ENCODE peak calls at places on chromosomes 7 and 10, in six cellular contexts. One of them, this sample, is unnamed.
A peak's percentile ranks its signal among the peaks of the same experiment; 100 is the strongest.

GRCh38 chr7:38027884-38028455 is 107.5 kb downstream of the EPDR1 start:
- DNase-seq in trophoblast cell: no peak
- DNase-seq in IMR-90: no peak
- DNase-seq in neuronal stem cell: no peak
- DNase-seq in H9: no peak
- DNase-seq in H1: no peak
- DNase-seq in this sample: no peak

GRCh38 chr10:24339387-24339786 is 130.4 kb downstream of the KIAA1217 start:
- DNase-seq in trophoblast cell: no peak
- DNase-seq in IMR-90: no peak
- DNase-seq in neuronal stem cell: no peak
- DNase-seq in H9: no peak
- DNase-seq in H1: no peak
- DNase-seq in this sample: no peak

GRCh38 chr7:36651404-36651803 is 72.9 kb downstream of the AOAH start:
- DNase-seq in trophoblast cell: no peak
- DNase-seq in IMR-90: peak; percentile 84
- DNase-seq in neuronal stem cell: no peak
- DNase-seq in H9: no peak
- DNase-seq in H1: no peak
- DNase-seq in this sample: peak; percentile 21

GRCh38 chr7:95718556-95719410 is 53.6 kb upstream of the DYNC1I1 start:
- DNase-seq in trophoblast cell: peak; percentile 36
- DNase-seq in IMR-90: peak; percentile 6
- DNase-seq in neuronal stem cell: no peak
- DNase-seq in H9: no peak
- DNase-seq in H1: no peak
- DNase-seq in this sample: peak; percentile 38

GRCh38 chr10:108360187-108360586 is 1195.7 kb upstream of the SORCS1 start:
- DNase-seq in trophoblast cell: no peak
- DNase-seq in IMR-90: peak; percentile 2
- DNase-seq in neuronal stem cell: no peak
- DNase-seq in H9: no peak
- DNase-seq in H1: no peak
- DNase-seq in this sample: no peak

GRCh38 chr7:155303039-155303593 is 5.4 kb downstream of the INSIG1 start:
- DNase-seq in trophoblast cell: no peak
- DNase-seq in IMR-90: no peak
- DNase-seq in neuronal stem cell: no peak
- DNase-seq in H9: no peak
- DNase-seq in H1: no peak
- DNase-seq in this sample: no peak

GRCh38 chr7:114084381-114085312 is 165.8 kb upstream of the PPP1R3A start:
- DNase-seq in trophoblast cell: peak; percentile 44
- DNase-seq in IMR-90: no peak
- DNase-seq in neuronal stem cell: peak; percentile 49
- DNase-seq in H9: peak; percentile 50
- DNase-seq in H1: no peak
- DNase-seq in this sample: peak; percentile 30

GRCh38 chr7:64965594-64965993 is 25.2 kb downstream of the ZNF117 start:
- DNase-seq in trophoblast cell: no peak
- DNase-seq in IMR-90: no peak
- DNase-seq in neuronal stem cell: no peak
- DNase-seq in H9: no peak
- DNase-seq in H1: no peak
- DNase-seq in this sample: no peak

GRCh38 chr7:72032934-72033333 is 379.2 kb downstream of the CALN1 start:
- DNase-seq in trophoblast cell: no peak
- DNase-seq in IMR-90: no peak
- DNase-seq in neuronal stem cell: no peak
- DNase-seq in H9: no peak
- DNase-seq in H1: no peak
- DNase-seq in this sample: no peak

GRCh38 chr7:88635149-88635548 is 124.4 kb upstream of the ZNF804B start:
- DNase-seq in trophoblast cell: no peak
- DNase-seq in IMR-90: no peak
- DNase-seq in neuronal stem cell: peak; percentile 3
- DNase-seq in H9: no peak
- DNase-seq in H1: peak; percentile 53
- DNase-seq in this sample: no peak

GRCh38 chr10:79248341-79248931 is 98.8 kb upstream of the PPIF start:
- DNase-seq in trophoblast cell: peak; percentile 37
- DNase-seq in IMR-90: no peak
- DNase-seq in neuronal stem cell: no peak
- DNase-seq in H9: no peak
- DNase-seq in H1: no peak
- DNase-seq in this sample: peak; percentile 66

GRCh38 chr7:142250705-142251104 is 7.2 kb downstream of the PRSS58 start:
- DNase-seq in trophoblast cell: no peak
- DNase-seq in IMR-90: no peak
- DNase-seq in neuronal stem cell: no peak
- DNase-seq in H9: no peak
- DNase-seq in H1: no peak
- DNase-seq in this sample: no peak

GRCh38 chr7:35185908-35186731 is 67.8 kb downstream of the TBX20 start:
- DNase-seq in trophoblast cell: peak; percentile 60
- DNase-seq in IMR-90: peak; percentile 8
- DNase-seq in neuronal stem cell: peak; percentile 35
- DNase-seq in H9: peak; percentile 74
- DNase-seq in H1: no peak
- DNase-seq in this sample: peak; percentile 61

GRCh38 chr7:127251458-127252379 is 1.0 kb downstream of the GRM8 start:
- DNase-seq in trophoblast cell: no peak
- DNase-seq in IMR-90: no peak
- DNase-seq in neuronal stem cell: peak; percentile 32
- DNase-seq in H9: peak; percentile 45
- DNase-seq in H1: no peak
- DNase-seq in this sample: no peak

GRCh38 chr7:74206589-74207120 is 3.2 kb upstream of the LAT2 start:
- DNase-seq in trophoblast cell: peak; percentile 95
- DNase-seq in IMR-90: peak; percentile 57
- DNase-seq in neuronal stem cell: peak; percentile 78
- DNase-seq in H9: peak; percentile 94
- DNase-seq in H1: peak; percentile 63
- DNase-seq in this sample: peak; percentile 78

GRCh38 chr10:59287587-59287986 is 74.8 kb downstream of the FAM13C start:
- DNase-seq in trophoblast cell: peak; percentile 46
- DNase-seq in IMR-90: no peak
- DNase-seq in neuronal stem cell: no peak
- DNase-seq in H9: no peak
- DNase-seq in H1: no peak
- DNase-seq in this sample: no peak

GRCh38 chr10:52451817-52452216 is 137.7 kb downstream of the DKK1 start:
- DNase-seq in trophoblast cell: peak; percentile 18
- DNase-seq in IMR-90: peak; percentile 76
- DNase-seq in neuronal stem cell: no peak
- DNase-seq in H9: no peak
- DNase-seq in H1: no peak
- DNase-seq in this sample: peak; percentile 22

GRCh38 chr7:56009695-56010094 is 41.5 kb downstream of the PSPH start:
- DNase-seq in trophoblast cell: no peak
- DNase-seq in IMR-90: no peak
- DNase-seq in neuronal stem cell: no peak
- DNase-seq in H9: no peak
- DNase-seq in H1: no peak
- DNase-seq in this sample: no peak

GRCh38 chr10:79072041-79072441 is 3.3 kb downstream of the ZMIZ1 start:
- DNase-seq in trophoblast cell: no peak
- DNase-seq in IMR-90: peak; percentile 38
- DNase-seq in neuronal stem cell: no peak
- DNase-seq in H9: no peak
- DNase-seq in H1: no peak
- DNase-seq in this sample: no peak

GRCh38 chr10:70557876-70558275 is 44.7 kb downstream of the PRF1 start:
- DNase-seq in trophoblast cell: no peak
- DNase-seq in IMR-90: no peak
- DNase-seq in neuronal stem cell: no peak
- DNase-seq in H9: no peak
- DNase-seq in H1: no peak
- DNase-seq in this sample: no peak

GRCh38 chr7:977326-978048 is 2.1 kb upstream of the COX19 start:
- DNase-seq in trophoblast cell: no peak
- DNase-seq in IMR-90: peak; percentile 46
- DNase-seq in neuronal stem cell: no peak
- DNase-seq in H9: no peak
- DNase-seq in H1: no peak
- DNase-seq in this sample: peak; percentile 34

GRCh38 chr7:25927626-25927978 is 224.4 kb upstream of the NFE2L3 start:
- DNase-seq in trophoblast cell: no peak
- DNase-seq in IMR-90: no peak
- DNase-seq in neuronal stem cell: no peak
- DNase-seq in H9: no peak
- DNase-seq in H1: no peak
- DNase-seq in this sample: no peak

GRCh38 chr7:95478139-95479037 is 7.4 kb upstream of the ASB4 start:
- DNase-seq in trophoblast cell: peak; percentile 28
- DNase-seq in IMR-90: peak; percentile 30
- DNase-seq in neuronal stem cell: no peak
- DNase-seq in H9: peak; percentile 41
- DNase-seq in H1: no peak
- DNase-seq in this sample: no peak

GRCh38 chr10:102065561-102066420 is 642 bp downstream of the HPS6 start:
- DNase-seq in trophoblast cell: no peak
- DNase-seq in IMR-90: peak; percentile 13
- DNase-seq in neuronal stem cell: peak; percentile 24
- DNase-seq in H9: peak; percentile 59
- DNase-seq in H1: no peak
- DNase-seq in this sample: peak; percentile 44

GRCh38 chr10:109427421-109427820 is 495.9 kb downstream of the XPNPEP1 start:
- DNase-seq in trophoblast cell: peak; percentile 50
- DNase-seq in IMR-90: peak; percentile 51
- DNase-seq in neuronal stem cell: no peak
- DNase-seq in H9: no peak
- DNase-seq in H1: no peak
- DNase-seq in this sample: peak; percentile 37

GRCh38 chr10:13396369-13396768 is 48.3 kb upstream of the SEPHS1 start:
- DNase-seq in trophoblast cell: no peak
- DNase-seq in IMR-90: no peak
- DNase-seq in neuronal stem cell: no peak
- DNase-seq in H9: no peak
- DNase-seq in H1: no peak
- DNase-seq in this sample: peak; percentile 58

GRCh38 chr10:21399392-21400015 is 126.0 kb downstream of the SKIDA1 start:
- DNase-seq in trophoblast cell: peak; percentile 90
- DNase-seq in IMR-90: peak; percentile 98
- DNase-seq in neuronal stem cell: no peak
- DNase-seq in H9: no peak
- DNase-seq in H1: no peak
- DNase-seq in this sample: peak; percentile 90

GRCh38 chr10:42691361-42692120 is 53.2 kb upstream of the ZNF33B start:
- DNase-seq in trophoblast cell: no peak
- DNase-seq in IMR-90: no peak
- DNase-seq in neuronal stem cell: no peak
- DNase-seq in H9: peak; percentile 27
- DNase-seq in H1: no peak
- DNase-seq in this sample: no peak

GRCh38 chr7:30914611-30915601 is 3.3 kb downstream of the AQP1 start:
- DNase-seq in trophoblast cell: peak; percentile 93
- DNase-seq in IMR-90: peak; percentile 33
- DNase-seq in neuronal stem cell: no peak
- DNase-seq in H9: no peak
- DNase-seq in H1: no peak
- DNase-seq in this sample: peak; percentile 69

GRCh38 chr10:96606216-96606615 is 19.4 kb upstream of the TM9SF3 start:
- DNase-seq in trophoblast cell: peak; percentile 80
- DNase-seq in IMR-90: peak; percentile 10
- DNase-seq in neuronal stem cell: no peak
- DNase-seq in H9: no peak
- DNase-seq in H1: no peak
- DNase-seq in this sample: no peak

GRCh38 chr7:150369740-150370501 is 1.3 kb downstream of the REPIN1 start:
- DNase-seq in trophoblast cell: no peak
- DNase-seq in IMR-90: no peak
- DNase-seq in neuronal stem cell: no peak
- DNase-seq in H9: no peak
- DNase-seq in H1: no peak
- DNase-seq in this sample: peak; percentile 32
- H3K23ac ChIP-seq in trophoblast cell: peak overlapping the region; percentile 16
- H3K23ac ChIP-seq in IMR-90: peak overlapping the region; percentile 99
- H3K23ac ChIP-seq in neuronal stem cell: no peak overlapping the region
- H3K23ac ChIP-seq in H9: no peak overlapping the region
- H3K23ac ChIP-seq in H1: no peak overlapping the region
- H3K23ac ChIP-seq in this sample: no peak overlapping the region

DNA sequence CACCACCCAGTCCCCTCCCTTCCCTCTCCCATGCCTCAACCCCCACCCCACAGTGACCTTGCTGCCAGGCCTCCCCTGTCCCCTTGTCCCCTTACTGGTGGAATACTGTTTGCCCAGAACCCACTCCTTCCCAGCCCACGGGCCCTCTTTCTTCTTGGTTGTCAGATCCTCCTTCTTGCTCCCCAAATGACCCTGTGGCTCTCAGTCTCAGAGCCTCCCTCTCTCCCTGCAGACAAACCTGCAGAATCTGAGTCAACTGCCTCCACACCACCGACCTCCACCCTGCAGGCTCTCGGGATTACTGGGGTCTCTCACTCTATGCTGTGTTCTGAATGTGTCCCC is 47.5 kb downstream of the HSPA12A start:
- DNase-seq in trophoblast cell: no peak
- DNase-seq in IMR-90: no peak
- DNase-seq in neuronal stem cell: no peak
- DNase-seq in H9: no peak
- DNase-seq in H1: no peak
- DNase-seq in this sample: no peak
- H3K18ac ChIP-seq in trophoblast cell: no peak overlapping the region
- H3K18ac ChIP-seq in IMR-90: no peak overlapping the region
- H3K18ac ChIP-seq in neuronal stem cell: peak overlapping the region; percentile 45
- H3K18ac ChIP-seq in H9: no peak overlapping the region
- H3K18ac ChIP-seq in H1: peak overlapping the region; percentile 93
- H3K18ac ChIP-seq in this sample: no peak overlapping the region

GRCh38 chr7:132575987-132576722 is at the start of gene PLXNA4:
- DNase-seq in trophoblast cell: no peak
- DNase-seq in IMR-90: no peak
- DNase-seq in neuronal stem cell: no peak
- DNase-seq in H9: no peak
- DNase-seq in H1: no peak
- DNase-seq in this sample: peak; percentile 10

GRCh38 chr7:132577206-132578049 is 1.2 kb upstream of the PLXNA4 start:
- DNase-seq in trophoblast cell: no peak
- DNase-seq in IMR-90: peak; percentile 16
- DNase-seq in neuronal stem cell: peak; percentile 74
- DNase-seq in H9: peak; percentile 69
- DNase-seq in H1: no peak
- DNase-seq in this sample: peak; percentile 59

GRCh38 chr7:132578050-132578370 is 1.7 kb upstream of the PLXNA4 start:
- DNase-seq in trophoblast cell: no peak
- DNase-seq in IMR-90: no peak
- DNase-seq in neuronal stem cell: no peak
- DNase-seq in H9: no peak
- DNase-seq in H1: no peak
- DNase-seq in this sample: no peak

GRCh38 chr7:132575336-132575986 is 809 bp downstream of the PLXNA4 start:
- DNase-seq in trophoblast cell: no peak
- DNase-seq in IMR-90: peak; percentile 18
- DNase-seq in neuronal stem cell: no peak
- DNase-seq in H9: peak; percentile 59
- DNase-seq in H1: no peak
- DNase-seq in this sample: peak; percentile 29

GRCh38 chr7:132576723-132577089 is 436 bp upstream of the PLXNA4 start:
- DNase-seq in trophoblast cell: no peak
- DNase-seq in IMR-90: no peak
- DNase-seq in neuronal stem cell: no peak
- DNase-seq in H9: no peak
- DNase-seq in H1: no peak
- DNase-seq in this sample: no peak
- H2AFZ ChIP-seq in trophoblast cell: no peak overlapping the region
- H2AFZ ChIP-seq in IMR-90: peak overlapping the region; percentile 72
- H2AFZ ChIP-seq in neuronal stem cell: peak overlapping the region; percentile 85
- H2AFZ ChIP-seq in H9: no peak overlapping the region
- H2AFZ ChIP-seq in H1: no peak overlapping the region
- H2AFZ ChIP-seq in this sample: no peak overlapping the region

GRCh38 chr10:131682271-131682962 is 218.4 kb upstream of the PPP2R2D start:
- DNase-seq in trophoblast cell: no peak
- DNase-seq in IMR-90: no peak
- DNase-seq in neuronal stem cell: no peak
- DNase-seq in H9: no peak
- DNase-seq in H1: no peak
- DNase-seq in this sample: no peak
- H3K23ac ChIP-seq in trophoblast cell: no peak overlapping the region
- H3K23ac ChIP-seq in IMR-90: no peak overlapping the region
- H3K23ac ChIP-seq in neuronal stem cell: no peak overlapping the region
- H3K23ac ChIP-seq in H9: no peak overlapping the region
- H3K23ac ChIP-seq in H1: no peak overlapping the region
- H3K23ac ChIP-seq in this sample: no peak overlapping the region